ENCODE peak calls at places on chromosomes 1 and 21, in ten cellular contexts. One of them, this sample, is unnamed.

GRCh38 chr21:41821756-41822431 is 55.0 kb upstream of the RIPK4 start:
- DNase-seq in GM12892: no peak
- DNase-seq in transverse colon: no peak
- DNase-seq in stomach: no peak
- DNase-seq in prostate gland: no peak
- DNase-seq in HCT116: no peak
- DNase-seq in GM12878: no peak
- DNase-seq in breast epithelium: peak
- DNase-seq in endothelial cell of umbilical vein: no peak
- DNase-seq in K562: no peak
- DNase-seq in this sample: no peak

GRCh38 chr1:20785907-20786309 is 1.2 kb downstream of the HP1BP3 start:
- DNase-seq in GM12892: peak
- DNase-seq in transverse colon: no peak
- DNase-seq in stomach: no peak
- DNase-seq in prostate gland: peak
- DNase-seq in HCT116: no peak
- DNase-seq in GM12878: no peak
- DNase-seq in breast epithelium: no peak
- DNase-seq in endothelial cell of umbilical vein: no peak
- DNase-seq in K562: no peak
- DNase-seq in this sample: peak

GRCh38 chr1:193408782-193409293 is 222.4 kb upstream of the B3GALT2 start:
- DNase-seq in GM12892: no peak
- DNase-seq in transverse colon: peak
- DNase-seq in stomach: peak
- DNase-seq in prostate gland: peak
- DNase-seq in HCT116: no peak
- DNase-seq in GM12878: no peak
- DNase-seq in breast epithelium: no peak
- DNase-seq in endothelial cell of umbilical vein: peak
- DNase-seq in K562: no peak
- DNase-seq in this sample: no peak

GRCh38 chr21:25329227-25329626 is 278.1 kb downstream of the MRPL39 start:
- DNase-seq in GM12892: no peak
- DNase-seq in transverse colon: no peak
- DNase-seq in stomach: no peak
- DNase-seq in prostate gland: no peak
- DNase-seq in HCT116: no peak
- DNase-seq in GM12878: no peak
- DNase-seq in breast epithelium: no peak
- DNase-seq in endothelial cell of umbilical vein: no peak
- DNase-seq in K562: no peak
- DNase-seq in this sample: no peak

GRCh38 chr1:59163268-59164092 is 133.4 kb upstream of the FGGY start:
- DNase-seq in GM12892: no peak
- DNase-seq in transverse colon: no peak
- DNase-seq in stomach: no peak
- DNase-seq in prostate gland: no peak
- DNase-seq in HCT116: no peak
- DNase-seq in GM12878: no peak
- DNase-seq in breast epithelium: no peak
- DNase-seq in endothelial cell of umbilical vein: peak
- DNase-seq in K562: no peak
- DNase-seq in this sample: no peak

GRCh38 chr1:153404768-153405167 is 11.6 kb upstream of the S100A7A start:
- DNase-seq in GM12892: peak
- DNase-seq in transverse colon: peak
- DNase-seq in stomach: peak
- DNase-seq in prostate gland: no peak
- DNase-seq in HCT116: peak
- DNase-seq in GM12878: no peak
- DNase-seq in breast epithelium: no peak
- DNase-seq in endothelial cell of umbilical vein: no peak
- DNase-seq in K562: peak
- DNase-seq in this sample: peak

GRCh38 chr1:11501491-11501897 is 22.5 kb downstream of the DISP3 start:
- DNase-seq in GM12892: no peak
- DNase-seq in transverse colon: no peak
- DNase-seq in stomach: no peak
- DNase-seq in prostate gland: no peak
- DNase-seq in HCT116: no peak
- DNase-seq in GM12878: no peak
- DNase-seq in breast epithelium: peak
- DNase-seq in endothelial cell of umbilical vein: peak
- DNase-seq in K562: peak
- DNase-seq in this sample: no peak

GRCh38 chr21:34883501-34884271 is 165.4 kb downstream of the RUNX1 start:
- DNase-seq in GM12892: no peak
- DNase-seq in transverse colon: no peak
- DNase-seq in stomach: no peak
- DNase-seq in prostate gland: no peak
- DNase-seq in HCT116: no peak
- DNase-seq in GM12878: no peak
- DNase-seq in breast epithelium: no peak
- DNase-seq in endothelial cell of umbilical vein: peak
- DNase-seq in K562: no peak
- DNase-seq in this sample: no peak

GRCh38 chr1:9251501-9251900 is 16.9 kb downstream of the H6PD start:
- DNase-seq in GM12892: no peak
- DNase-seq in transverse colon: no peak
- DNase-seq in stomach: no peak
- DNase-seq in prostate gland: no peak
- DNase-seq in HCT116: no peak
- DNase-seq in GM12878: no peak
- DNase-seq in breast epithelium: no peak
- DNase-seq in endothelial cell of umbilical vein: no peak
- DNase-seq in K562: no peak
- DNase-seq in this sample: no peak

GRCh38 chr1:9253706-9254105 is 19.1 kb downstream of the H6PD start:
- DNase-seq in GM12892: no peak
- DNase-seq in transverse colon: no peak
- DNase-seq in stomach: no peak
- DNase-seq in prostate gland: no peak
- DNase-seq in HCT116: no peak
- DNase-seq in GM12878: no peak
- DNase-seq in breast epithelium: no peak
- DNase-seq in endothelial cell of umbilical vein: no peak
- DNase-seq in K562: no peak
- DNase-seq in this sample: no peak

GRCh38 chr1:9250586-9251381 is 16.2 kb downstream of the H6PD start:
- DNase-seq in GM12892: no peak
- DNase-seq in transverse colon: no peak
- DNase-seq in stomach: peak
- DNase-seq in prostate gland: no peak
- DNase-seq in HCT116: no peak
- DNase-seq in GM12878: no peak
- DNase-seq in breast epithelium: no peak
- DNase-seq in endothelial cell of umbilical vein: no peak
- DNase-seq in K562: no peak
- DNase-seq in this sample: no peak

GRCh38 chr1:9250336-9250585 is 15.7 kb downstream of the H6PD start:
- DNase-seq in GM12892: no peak
- DNase-seq in transverse colon: no peak
- DNase-seq in stomach: no peak
- DNase-seq in prostate gland: no peak
- DNase-seq in HCT116: no peak
- DNase-seq in GM12878: no peak
- DNase-seq in breast epithelium: no peak
- DNase-seq in endothelial cell of umbilical vein: no peak
- DNase-seq in K562: no peak
- DNase-seq in this sample: no peak

GRCh38 chr1:9252999-9253398 is 18.4 kb downstream of the H6PD start:
- DNase-seq in GM12892: no peak
- DNase-seq in transverse colon: no peak
- DNase-seq in stomach: no peak
- DNase-seq in prostate gland: no peak
- DNase-seq in HCT116: no peak
- DNase-seq in GM12878: no peak
- DNase-seq in breast epithelium: no peak
- DNase-seq in endothelial cell of umbilical vein: no peak
- DNase-seq in K562: no peak
- DNase-seq in this sample: no peak
- TF ChIP-seq POLR2AphosphoS5 in GM12892: no peak
- TF ChIP-seq POLR2AphosphoS5 in transverse colon: no peak
- TF ChIP-seq POLR2AphosphoS5 in stomach: no peak
- TF ChIP-seq POLR2AphosphoS5 in prostate gland: no peak
- TF ChIP-seq POLR2AphosphoS5 in HCT116: no peak
- TF ChIP-seq POLR2AphosphoS5 in GM12878: no peak
- TF ChIP-seq POLR2AphosphoS5 in breast epithelium: no peak
- TF ChIP-seq POLR2AphosphoS5 in endothelial cell of umbilical vein: no peak
- TF ChIP-seq POLR2AphosphoS5 in K562: no peak
- TF ChIP-seq POLR2AphosphoS5 in this sample: no peak

GRCh38 chr1:156004843-156005593 is 15.7 kb downstream of the SSR2 start:
- DNase-seq in GM12892: no peak
- DNase-seq in transverse colon: peak
- DNase-seq in stomach: peak
- DNase-seq in prostate gland: no peak
- DNase-seq in HCT116: no peak
- DNase-seq in GM12878: no peak
- DNase-seq in breast epithelium: no peak
- DNase-seq in endothelial cell of umbilical vein: no peak
- DNase-seq in K562: no peak
- DNase-seq in this sample: no peak

GRCh38 chr1:156001021-156001681 is 19.6 kb downstream of the SSR2 start:
- DNase-seq in GM12892: no peak
- DNase-seq in transverse colon: peak
- DNase-seq in stomach: no peak
- DNase-seq in prostate gland: no peak
- DNase-seq in HCT116: no peak
- DNase-seq in GM12878: no peak
- DNase-seq in breast epithelium: peak
- DNase-seq in endothelial cell of umbilical vein: no peak
- DNase-seq in K562: no peak
- DNase-seq in this sample: no peak

GRCh38 chr1:156002182-156002911 is 18.4 kb downstream of the SSR2 start:
- DNase-seq in GM12892: no peak
- DNase-seq in transverse colon: peak
- DNase-seq in stomach: no peak
- DNase-seq in prostate gland: no peak
- DNase-seq in HCT116: no peak
- DNase-seq in GM12878: no peak
- DNase-seq in breast epithelium: no peak
- DNase-seq in endothelial cell of umbilical vein: no peak
- DNase-seq in K562: no peak
- DNase-seq in this sample: no peak

GRCh38 chr1:156006666-156007376 is 13.9 kb downstream of the SSR2 start:
- DNase-seq in GM12892: no peak
- DNase-seq in transverse colon: no peak
- DNase-seq in stomach: no peak
- DNase-seq in prostate gland: no peak
- DNase-seq in HCT116: no peak
- DNase-seq in GM12878: no peak
- DNase-seq in breast epithelium: no peak
- DNase-seq in endothelial cell of umbilical vein: no peak
- DNase-seq in K562: no peak
- DNase-seq in this sample: no peak

DNA sequence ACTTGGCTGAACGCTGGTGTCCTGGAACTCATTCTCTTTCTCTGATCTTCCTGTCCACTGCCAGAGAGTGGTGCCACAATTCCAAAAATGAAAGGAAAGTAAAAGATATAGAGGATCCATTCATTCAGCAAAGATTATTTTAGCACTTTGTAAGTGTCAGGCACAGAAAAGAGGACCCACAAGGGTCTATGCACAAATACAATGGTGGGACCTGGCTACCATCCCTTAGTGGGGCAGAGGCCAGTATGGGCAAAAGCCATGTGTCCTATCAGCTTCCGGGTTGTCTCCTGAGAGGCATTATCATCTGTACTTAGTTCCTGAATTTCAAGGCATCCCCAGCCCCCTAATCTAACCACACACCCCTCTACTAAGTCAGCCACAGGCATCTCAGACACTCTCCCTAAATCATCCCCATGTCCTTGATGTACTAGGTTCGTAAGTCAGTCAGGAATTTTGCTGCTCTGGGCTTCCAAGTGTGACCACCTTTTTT is 19.0 kb downstream of the SSR2 start:
- DNase-seq in GM12892: no peak
- DNase-seq in transverse colon: peak
- DNase-seq in stomach: no peak
- DNase-seq in prostate gland: no peak
- DNase-seq in HCT116: no peak
- DNase-seq in GM12878: no peak
- DNase-seq in breast epithelium: no peak
- DNase-seq in endothelial cell of umbilical vein: no peak
- DNase-seq in K562: no peak
- DNase-seq in this sample: no peak
- TF ChIP-seq POLR2A in GM12892: no peak
- TF ChIP-seq POLR2A in transverse colon: no peak
- TF ChIP-seq POLR2A in stomach: no peak
- TF ChIP-seq POLR2A in prostate gland: no peak
- TF ChIP-seq POLR2A in HCT116: no peak
- TF ChIP-seq POLR2A in GM12878: no peak
- TF ChIP-seq POLR2A in breast epithelium: no peak
- TF ChIP-seq POLR2A in endothelial cell of umbilical vein: no peak
- TF ChIP-seq POLR2A in K562: no peak
- TF ChIP-seq POLR2A in this sample: no peak

GRCh38 chr1:29704430-29704829 is 468.1 kb downstream of the PTPRU start:
- DNase-seq in GM12892: no peak
- DNase-seq in transverse colon: no peak
- DNase-seq in stomach: no peak
- DNase-seq in prostate gland: no peak
- DNase-seq in HCT116: no peak
- DNase-seq in GM12878: no peak
- DNase-seq in breast epithelium: no peak
- DNase-seq in endothelial cell of umbilical vein: no peak
- DNase-seq in K562: no peak
- DNase-seq in this sample: no peak

GRCh38 chr1:29708818-29709710 is 472.7 kb downstream of the PTPRU start:
- DNase-seq in GM12892: no peak
- DNase-seq in transverse colon: no peak
- DNase-seq in stomach: no peak
- DNase-seq in prostate gland: peak
- DNase-seq in HCT116: no peak
- DNase-seq in GM12878: no peak
- DNase-seq in breast epithelium: no peak
- DNase-seq in endothelial cell of umbilical vein: no peak
- DNase-seq in K562: no peak
- DNase-seq in this sample: no peak

GRCh38 chr1:29708381-29708780 is 472.1 kb downstream of the PTPRU start:
- DNase-seq in GM12892: no peak
- DNase-seq in transverse colon: no peak
- DNase-seq in stomach: no peak
- DNase-seq in prostate gland: no peak
- DNase-seq in HCT116: no peak
- DNase-seq in GM12878: no peak
- DNase-seq in breast epithelium: no peak
- DNase-seq in endothelial cell of umbilical vein: peak
- DNase-seq in K562: no peak
- DNase-seq in this sample: no peak

GRCh38 chr1:29707796-29708195 is 471.5 kb downstream of the PTPRU start:
- DNase-seq in GM12892: no peak
- DNase-seq in transverse colon: no peak
- DNase-seq in stomach: no peak
- DNase-seq in prostate gland: no peak
- DNase-seq in HCT116: no peak
- DNase-seq in GM12878: no peak
- DNase-seq in breast epithelium: no peak
- DNase-seq in endothelial cell of umbilical vein: no peak
- DNase-seq in K562: no peak
- DNase-seq in this sample: no peak

DNA sequence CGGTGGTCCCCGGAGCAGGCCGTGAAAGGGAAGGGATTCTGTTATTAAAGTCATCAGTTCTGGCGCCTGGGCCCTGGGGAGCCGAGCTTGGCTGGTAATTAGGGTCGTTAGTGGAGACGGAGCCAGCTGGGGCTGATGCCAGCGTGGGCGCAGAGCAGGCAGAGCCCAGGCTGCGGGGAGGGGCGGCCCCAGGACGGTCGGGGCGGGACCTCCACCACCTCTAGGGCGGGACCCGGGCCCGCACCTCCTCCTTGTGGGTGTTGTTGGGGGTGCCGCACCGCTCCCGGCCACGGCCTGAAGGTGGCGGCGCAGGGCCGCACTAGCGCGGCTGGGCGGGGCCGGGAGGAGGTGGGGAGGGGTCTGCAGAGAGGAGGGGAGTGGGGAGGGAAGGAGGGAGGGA is 470.6 kb downstream of the PTPRU start:
- DNase-seq in GM12892: peak
- DNase-seq in transverse colon: no peak
- DNase-seq in stomach: no peak
- DNase-seq in prostate gland: no peak
- DNase-seq in HCT116: no peak
- DNase-seq in GM12878: no peak
- DNase-seq in breast epithelium: no peak
- DNase-seq in endothelial cell of umbilical vein: peak
- DNase-seq in K562: peak
- DNase-seq in this sample: peak
- TF ChIP-seq POLR2AphosphoS5 in GM12892: no peak
- TF ChIP-seq POLR2AphosphoS5 in transverse colon: no peak
- TF ChIP-seq POLR2AphosphoS5 in stomach: no peak
- TF ChIP-seq POLR2AphosphoS5 in prostate gland: no peak
- TF ChIP-seq POLR2AphosphoS5 in HCT116: no peak
- TF ChIP-seq POLR2AphosphoS5 in GM12878: no peak
- TF ChIP-seq POLR2AphosphoS5 in breast epithelium: no peak
- TF ChIP-seq POLR2AphosphoS5 in endothelial cell of umbilical vein: no peak
- TF ChIP-seq POLR2AphosphoS5 in K562: no peak
- TF ChIP-seq POLR2AphosphoS5 in this sample: no peak

GRCh38 chr1:116151739-116152576 is 40.8 kb downstream of the MAB21L3 start:
- DNase-seq in GM12892: peak
- DNase-seq in transverse colon: peak
- DNase-seq in stomach: peak
- DNase-seq in prostate gland: peak
- DNase-seq in HCT116: peak
- DNase-seq in GM12878: peak
- DNase-seq in breast epithelium: peak
- DNase-seq in endothelial cell of umbilical vein: peak
- DNase-seq in K562: peak
- DNase-seq in this sample: peak
- TF ChIP-seq POLR2A in GM12892: no peak
- TF ChIP-seq POLR2A in transverse colon: peak
- TF ChIP-seq POLR2A in stomach: no peak
- TF ChIP-seq POLR2A in prostate gland: peak
- TF ChIP-seq POLR2A in HCT116: peak
- TF ChIP-seq POLR2A in GM12878: no peak
- TF ChIP-seq POLR2A in breast epithelium: no peak
- TF ChIP-seq POLR2A in endothelial cell of umbilical vein: no peak
- TF ChIP-seq POLR2A in K562: no peak
- TF ChIP-seq POLR2A in this sample: no peak

This sample was measured in GM12891.